ENCODE peak calls at places on chromosome 6, in four cellular contexts. One of them, this sample, is unnamed.
A peak's percentile ranks its signal among the peaks of the same experiment; 100 is the strongest.

GRCh38 chr6:42041131-42042055 is 8.9 kb upstream of the TAF8 start:
- DNase-seq in activated naive CD4-positive, alpha-beta T cell: no peak
- DNase-seq in activated CD4-positive, alpha-beta T cell treated with anti-CD3 and anti-CD28 coated beads, Interleukin-2, amount 10 ng/mL, durations not matched to agents 24 days and 14 days: peak; percentile 73
- DNase-seq in activated B cell treated with CpG ODN at 0.5 μM for 24 hours: no peak
- DNase-seq in this sample: no peak

GRCh38 chr6:42045538-42046460 is 4.5 kb upstream of the TAF8 start:
- DNase-seq in activated naive CD4-positive, alpha-beta T cell: peak; percentile 24
- DNase-seq in activated CD4-positive, alpha-beta T cell treated with anti-CD3 and anti-CD28 coated beads, Interleukin-2, amount 10 ng/mL, durations not matched to agents 24 days and 14 days: peak; percentile 90
- DNase-seq in activated B cell treated with CpG ODN at 0.5 μM for 24 hours: no peak
- DNase-seq in this sample: peak; percentile 98

GRCh38 chr6:24004062-24004461 is 122.0 kb upstream of the NRSN1 start:
- DNase-seq in activated naive CD4-positive, alpha-beta T cell: no peak
- DNase-seq in activated CD4-positive, alpha-beta T cell treated with anti-CD3 and anti-CD28 coated beads, Interleukin-2, amount 10 ng/mL, durations not matched to agents 24 days and 14 days: no peak
- DNase-seq in activated B cell treated with CpG ODN at 0.5 μM for 24 hours: no peak
- DNase-seq in this sample: no peak

GRCh38 chr6:62707156-62707555 is 421.1 kb upstream of the KHDRBS2 start:
- DNase-seq in activated naive CD4-positive, alpha-beta T cell: no peak
- DNase-seq in activated CD4-positive, alpha-beta T cell treated with anti-CD3 and anti-CD28 coated beads, Interleukin-2, amount 10 ng/mL, durations not matched to agents 24 days and 14 days: no peak
- DNase-seq in activated B cell treated with CpG ODN at 0.5 μM for 24 hours: no peak
- DNase-seq in this sample: no peak

GRCh38 chr6:17349437-17349836 is 44.0 kb upstream of the CAP2 start:
- DNase-seq in activated naive CD4-positive, alpha-beta T cell: no peak
- DNase-seq in activated CD4-positive, alpha-beta T cell treated with anti-CD3 and anti-CD28 coated beads, Interleukin-2, amount 10 ng/mL, durations not matched to agents 24 days and 14 days: no peak
- DNase-seq in activated B cell treated with CpG ODN at 0.5 μM for 24 hours: no peak
- DNase-seq in this sample: no peak

GRCh38 chr6:93021235-93021909 is 398.0 kb downstream of the EPHA7 start:
- DNase-seq in activated naive CD4-positive, alpha-beta T cell: no peak
- DNase-seq in activated CD4-positive, alpha-beta T cell treated with anti-CD3 and anti-CD28 coated beads, Interleukin-2, amount 10 ng/mL, durations not matched to agents 24 days and 14 days: no peak
- DNase-seq in activated B cell treated with CpG ODN at 0.5 μM for 24 hours: no peak
- DNase-seq in this sample: no peak

GRCh38 chr6:16602035-16602434 is 159.2 kb downstream of the ATXN1 start:
- DNase-seq in activated naive CD4-positive, alpha-beta T cell: no peak
- DNase-seq in activated CD4-positive, alpha-beta T cell treated with anti-CD3 and anti-CD28 coated beads, Interleukin-2, amount 10 ng/mL, durations not matched to agents 24 days and 14 days: peak; percentile 68
- DNase-seq in activated B cell treated with CpG ODN at 0.5 μM for 24 hours: no peak
- DNase-seq in this sample: no peak

GRCh38 chr6:153208706-153209105 is 77.6 kb upstream of the RGS17 start:
- DNase-seq in activated naive CD4-positive, alpha-beta T cell: no peak
- DNase-seq in activated CD4-positive, alpha-beta T cell treated with anti-CD3 and anti-CD28 coated beads, Interleukin-2, amount 10 ng/mL, durations not matched to agents 24 days and 14 days: no peak
- DNase-seq in activated B cell treated with CpG ODN at 0.5 μM for 24 hours: no peak
- DNase-seq in this sample: no peak

GRCh38 chr6:119350202-119351004 is 842 bp upstream of the MAN1A1 start:
- DNase-seq in activated naive CD4-positive, alpha-beta T cell: peak; percentile 34
- DNase-seq in activated CD4-positive, alpha-beta T cell treated with anti-CD3 and anti-CD28 coated beads, Interleukin-2, amount 10 ng/mL, durations not matched to agents 24 days and 14 days: peak; percentile 88
- DNase-seq in activated B cell treated with CpG ODN at 0.5 μM for 24 hours: no peak
- DNase-seq in this sample: peak; percentile 43

GRCh38 chr6:119627908-119628669 is 278.5 kb upstream of the MAN1A1 start:
- DNase-seq in activated naive CD4-positive, alpha-beta T cell: no peak
- DNase-seq in activated CD4-positive, alpha-beta T cell treated with anti-CD3 and anti-CD28 coated beads, Interleukin-2, amount 10 ng/mL, durations not matched to agents 24 days and 14 days: no peak
- DNase-seq in activated B cell treated with CpG ODN at 0.5 μM for 24 hours: no peak
- DNase-seq in this sample: no peak

GRCh38 chr6:45187841-45188240 is 140.3 kb upstream of the RUNX2 start:
- DNase-seq in activated naive CD4-positive, alpha-beta T cell: no peak
- DNase-seq in activated CD4-positive, alpha-beta T cell treated with anti-CD3 and anti-CD28 coated beads, Interleukin-2, amount 10 ng/mL, durations not matched to agents 24 days and 14 days: no peak
- DNase-seq in activated B cell treated with CpG ODN at 0.5 μM for 24 hours: no peak
- DNase-seq in this sample: no peak

GRCh38 chr6:14130431-14131075 is 13.0 kb downstream of the CD83 start:
- DNase-seq in activated naive CD4-positive, alpha-beta T cell: no peak
- DNase-seq in activated CD4-positive, alpha-beta T cell treated with anti-CD3 and anti-CD28 coated beads, Interleukin-2, amount 10 ng/mL, durations not matched to agents 24 days and 14 days: no peak
- DNase-seq in activated B cell treated with CpG ODN at 0.5 μM for 24 hours: no peak
- DNase-seq in this sample: no peak

GRCh38 chr6:45586216-45587171 is 208.8 kb upstream of the SUPT3H start:
- DNase-seq in activated naive CD4-positive, alpha-beta T cell: no peak
- DNase-seq in activated CD4-positive, alpha-beta T cell treated with anti-CD3 and anti-CD28 coated beads, Interleukin-2, amount 10 ng/mL, durations not matched to agents 24 days and 14 days: peak; percentile 90
- DNase-seq in activated B cell treated with CpG ODN at 0.5 μM for 24 hours: no peak
- DNase-seq in this sample: peak; percentile 50

GRCh38 chr6:166595949-166596348 is 9.5 kb upstream of the RAMACL start:
- DNase-seq in activated naive CD4-positive, alpha-beta T cell: no peak
- DNase-seq in activated CD4-positive, alpha-beta T cell treated with anti-CD3 and anti-CD28 coated beads, Interleukin-2, amount 10 ng/mL, durations not matched to agents 24 days and 14 days: no peak
- DNase-seq in activated B cell treated with CpG ODN at 0.5 μM for 24 hours: no peak
- DNase-seq in this sample: no peak